ENCODE peak calls at places on chromosomes 13 and 19, in four cellular contexts. H is H1, N is K562, F is SK-N-SH. K is an unnamed sample.

GRCh38 chr19:35844482-35845214 is 7.7 kb downstream of the NPHS1 start:
- DNase-seq in H (no peak), N (no peak), F (no peak), K (no peak)

GRCh38 chr13:66513728-66514127 is 716.4 kb downstream of the PCDH9 start:
- DNase-seq in H (no peak), N (no peak), F (no peak), K (no peak)

GRCh38 chr19:14375582-14376291 is 5.5 kb upstream of the ADGRE5 start:
- DNase-seq in H (no peak), N (no peak), F (no peak), K (no peak)

GRCh38 chr13:49303533-49304252 is 56.0 kb downstream of the CDADC1 start:
- DNase-seq in H (no peak), N (no peak), F (no peak), K (no peak)

GRCh38 chr13:27023385-27023784 is 148.2 kb downstream of the USP12 start:
- DNase-seq in H (no peak), N (no peak), F (no peak), K (no peak)

GRCh38 chr19:4916292-4917082 is 7.2 kb downstream of the UHRF1 start:
- DNase-seq in H (no peak), N (no peak), F (no peak), K (no peak)

GRCh38 chr13:30654430-30654829 is 36.7 kb downstream of the USPL1 start:
- DNase-seq in H (no peak), N (peak; percentile 14), F (no peak), K (no peak)

GRCh38 chr19:50640368-50640767 is 687 bp upstream of the SYT3 start:
- DNase-seq in H (no peak), N (no peak), F (no peak), K (no peak)

GRCh38 chr19:1810439-1811160 is 1.5 kb downstream of the ATP8B3 start:
- DNase-seq in H (no peak), N (no peak), F (no peak), K (no peak)

GRCh38 chr13:102517959-102518358 is 78.8 kb upstream of the TPP2 start:
- DNase-seq in H (no peak), N (no peak), F (peak; percentile 12), K (no peak)

GRCh38 chr13:51218691-51219090 is 3.5 kb upstream of the FAM124A start:
- DNase-seq in H (no peak), N (no peak), F (peak; percentile 68), K (no peak)

GRCh38 chr19:6521718-6522646 is 8.8 kb upstream of the TNFSF9 start:
- DNase-seq in H (no peak), N (peak; percentile 63), F (no peak), K (no peak)

GRCh38 chr19:2962018-2962670 is 15.2 kb upstream of the TLE6 start:
- DNase-seq in H (peak; percentile 69), N (peak; percentile 66), F (peak; percentile 77), K (peak; percentile 53)

GRCh38 chr19:14525729-14526128 is 3.7 kb upstream of the TECR start:
- DNase-seq in H (no peak), N (no peak), F (no peak), K (no peak)

GRCh38 chr13:41231786-41232185 is 31.6 kb downstream of the MTRF1 start:
- DNase-seq in H (no peak), N (no peak), F (no peak), K (no peak)

GRCh38 chr19:27860309-27860934 is 1352.5 kb downstream of the UQCRFS1 start:
- DNase-seq in H (no peak), N (no peak), F (no peak), K (no peak)

GRCh38 chr19:45451181-45451849 is 16.5 kb upstream of the FOSB start:
- DNase-seq in H (no peak), N (no peak), F (no peak), K (no peak)

GRCh38 chr13:106593131-106593530 is 25.2 kb upstream of the ARGLU1 start:
- DNase-seq in H (no peak), N (no peak), F (no peak), K (no peak)

GRCh38 chr13:33207616-33207964 is 78.0 kb downstream of the STARD13 start:
- DNase-seq in H (no peak), N (no peak), F (no peak), K (no peak)

GRCh38 chr19:18922228-18922985 is 2.9 kb downstream of the DDX49 start:
- DNase-seq in H (no peak), N (no peak), F (no peak), K (no peak)

GRCh38 chr13:49097374-49097773 is 121.7 kb downstream of the FNDC3A start:
- DNase-seq in H (no peak), N (no peak), F (no peak), K (no peak)

GRCh38 chr19:29712744-29713516 is 2.1 kb downstream of the C19orf12 start:
- DNase-seq in H (no peak), N (no peak), F (no peak), K (no peak)

GRCh38 chr19:29714371-29714952 is 599 bp downstream of the C19orf12 start:
- DNase-seq in H (no peak), N (peak; percentile 39), F (no peak), K (no peak)

GRCh38 chr19:29714953-29715694 is at the start of gene C19orf12:
- DNase-seq in H (peak; percentile 77), N (peak; percentile 72), F (peak; percentile 93), K (peak; percentile 30)

GRCh38 chr19:29708553-29709439 is 6.3 kb downstream of the C19orf12 start:
- DNase-seq in H (no peak), N (no peak), F (no peak), K (no peak)

GRCh38 chr19:29711584-29712132 is 3.4 kb downstream of the C19orf12 start:
- DNase-seq in H (no peak), N (no peak), F (no peak), K (no peak)
- TF ChIP-seq POLR2AphosphoS5 in H (no peak), N (no peak), F (no peak), K (no peak)

GRCh38 chr13:78022164-78022877 is 103.7 kb upstream of the EDNRB start:
- DNase-seq in H (no peak), N (no peak), F (no peak), K (peak; percentile 70)
- TF ChIP-seq GABPA in H (no peak), N (no peak), F (peak; percentile 44), K (peak; percentile 48)

GRCh38 chr19:57231686-57232085 is 863 bp downstream of the AURKC start:
- DNase-seq in H (no peak), N (no peak), F (no peak), K (no peak)

GRCh38 chr19:57233207-57233606 is 2.4 kb downstream of the AURKC start:
- DNase-seq in H (no peak), N (no peak), F (no peak), K (no peak)

DNA sequence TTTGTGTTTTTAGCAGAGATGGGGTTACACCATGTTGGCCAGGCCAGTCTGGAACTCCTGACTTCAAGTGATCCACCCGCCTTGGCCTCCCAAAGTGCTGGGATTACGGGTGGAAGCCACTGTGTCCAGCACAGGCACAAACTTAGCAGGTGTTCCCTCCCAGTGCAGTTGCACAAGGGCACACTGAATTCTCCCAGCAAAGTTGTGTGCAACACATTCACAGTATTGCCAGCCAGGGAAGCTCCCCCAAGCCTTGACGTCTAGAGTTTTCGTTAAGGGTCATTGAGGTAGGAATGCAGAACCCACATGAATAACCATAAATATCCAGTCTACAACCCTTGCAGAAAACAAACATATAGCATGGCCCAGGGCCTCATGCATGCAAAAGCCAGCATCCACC is 3.4 kb upstream of the AURKC start:
- DNase-seq in H (no peak), N (no peak), F (no peak), K (no peak)
- TF ChIP-seq POLR2AphosphoS5 in H (no peak), N (no peak), F (no peak), K (no peak)

GRCh38 chr13:47218611-47219010 is 321.8 kb upstream of the HTR2A start:
- DNase-seq in H (no peak), N (no peak), F (no peak), K (no peak)

GRCh38 chr13:47226516-47226915 is 329.7 kb upstream of the HTR2A start:
- DNase-seq in H (no peak), N (no peak), F (no peak), K (no peak)

GRCh38 chr13:47216176-47216822 is 319.4 kb upstream of the HTR2A start:
- DNase-seq in H (no peak), N (no peak), F (no peak), K (no peak)

GRCh38 chr13:47215741-47216140 is 318.9 kb upstream of the HTR2A start:
- DNase-seq in H (no peak), N (no peak), F (no peak), K (no peak)

DNA sequence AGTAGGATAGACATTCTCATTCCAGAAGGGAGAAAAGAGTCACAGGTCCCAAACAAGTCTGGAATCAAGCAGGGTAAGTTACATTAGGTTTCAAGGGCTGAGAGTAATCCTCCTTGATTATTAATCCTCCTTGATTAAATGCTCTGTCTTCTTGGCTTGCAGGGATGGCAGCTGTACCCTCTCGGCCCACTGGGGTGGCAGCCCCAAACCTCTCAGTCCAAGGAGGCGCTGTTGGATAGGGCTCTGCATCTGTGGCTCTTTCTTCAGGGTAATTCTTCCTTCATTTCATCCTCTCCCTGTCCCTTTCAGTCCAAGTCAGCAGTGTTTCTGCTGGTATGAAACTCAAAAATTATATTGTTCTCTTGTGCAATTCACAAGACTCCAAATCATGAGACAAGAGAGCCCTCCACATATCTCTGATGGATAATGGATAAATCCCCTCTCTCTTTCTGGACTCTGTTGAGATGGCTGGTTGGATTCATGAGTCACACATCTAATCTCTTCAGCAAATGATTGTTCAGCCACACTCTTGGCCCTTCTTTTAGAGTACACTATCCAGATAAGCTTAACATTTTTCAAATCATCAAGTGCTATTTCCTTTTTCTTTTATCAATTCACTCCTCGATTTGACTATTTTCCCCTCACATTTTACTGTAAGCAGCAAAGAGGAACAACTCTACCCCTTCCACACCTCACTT is 323.7 kb upstream of the HTR2A start:
- DNase-seq in H (no peak), N (no peak), F (no peak), K (no peak)
- TF ChIP-seq GABPA in H (no peak), N (no peak), F (no peak), K (no peak)

GRCh38 chr19:48603850-48604249 is 2.7 kb upstream of the SPACA4 start:
- DNase-seq in H (no peak), N (no peak), F (no peak), K (no peak)

GRCh38 chr19:48603449-48603848 is 3.1 kb upstream of the SPACA4 start:
- DNase-seq in H (no peak), N (no peak), F (no peak), K (no peak)

GRCh38 chr19:48603001-48603400 is 3.5 kb upstream of the SPACA4 start:
- DNase-seq in H (no peak), N (no peak), F (no peak), K (no peak)

GRCh38 chr19:48598996-48599626 is 7.4 kb upstream of the SPACA4 start:
- DNase-seq in H (no peak), N (no peak), F (no peak), K (no peak)

DNA sequence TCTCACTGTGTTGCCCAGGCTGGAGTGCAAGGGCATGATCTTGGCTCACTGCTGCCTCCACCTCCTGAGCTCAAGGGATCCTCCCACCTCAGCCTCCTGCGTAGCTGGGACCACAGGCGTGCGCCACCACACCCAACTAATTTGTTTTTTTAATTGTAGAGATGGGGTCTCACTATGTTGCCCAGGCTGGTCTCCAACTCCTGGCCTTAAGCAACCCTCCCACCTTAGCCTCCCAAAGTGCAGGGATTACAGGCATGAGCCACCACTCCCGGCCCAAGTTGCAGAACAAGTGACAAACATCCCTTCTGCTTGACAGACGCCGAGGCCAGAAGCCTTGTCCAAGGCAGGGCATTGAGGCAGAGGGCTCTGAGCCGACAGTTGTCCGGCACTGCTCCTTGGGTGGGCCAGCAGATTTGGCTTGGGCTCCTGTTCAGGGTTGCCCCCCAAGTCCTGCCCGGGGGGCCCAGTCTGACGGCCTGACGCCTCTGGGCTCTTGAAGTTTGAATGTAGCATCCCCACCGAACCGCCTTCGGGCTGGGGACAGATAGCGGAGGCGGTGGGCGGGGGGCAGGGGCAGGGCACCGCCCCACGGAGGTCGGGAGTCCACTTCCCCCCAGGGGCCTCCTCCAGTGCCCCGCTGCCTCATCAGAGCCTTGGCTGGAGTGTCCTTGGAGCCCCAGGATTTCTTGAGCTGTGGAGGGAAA is 5.7 kb upstream of the SPACA4 start:
- DNase-seq in H (no peak), N (no peak), F (no peak), K (no peak)
- TF ChIP-seq POLR2AphosphoS5 in H (no peak), N (no peak), F (no peak), K (no peak)